ENCODE peak calls at places on chromosomes 2 and 18, in nine cellular contexts. U, V, M, H, Z, G, X, S and F are unnamed samples.

GRCh38 chr18:26777316-26778053 is 88.0 kb downstream of the AQP4 start:
- DNase-seq in S (no peak), M (no peak), G (no peak), H (no peak), Z (no peak), U (peak), V (peak), X (no peak), F (no peak)

GRCh38 chr18:51279367-51279984 is 82.0 kb upstream of the MEX3C start:
- DNase-seq in H (peak), U (no peak), G (no peak), S (no peak), M (no peak), X (no peak), V (no peak), Z (no peak), F (no peak)

GRCh38 chr2:85723707-85724360 is 29.7 kb downstream of the GNLY start:
- DNase-seq in S (no peak), X (no peak), H (no peak), V (peak), Z (no peak), M (no peak), U (no peak), G (no peak), F (no peak)

GRCh38 chr18:33711514-33711913 is 133.5 kb downstream of the ASXL3 start:
- DNase-seq in M (no peak), U (no peak), X (no peak), G (no peak), S (no peak), Z (no peak), V (no peak), H (no peak), F (peak)

GRCh38 chr2:222485367-222486211 is 61.2 kb downstream of the SGPP2 start:
- DNase-seq in M (no peak), G (peak), H (no peak), V (no peak), U (no peak), S (no peak), X (no peak), Z (no peak), F (no peak)

GRCh38 chr2:238280083-238280816 is 8.2 kb downstream of the PER2 start:
- DNase-seq in X (peak), S (peak), H (no peak), U (no peak), V (no peak), M (no peak), G (no peak), Z (no peak), F (no peak)

GRCh38 chr2:149657393-149657792 is 69.8 kb upstream of the MMADHC start:
- DNase-seq in X (no peak), Z (no peak), V (no peak), G (no peak), S (no peak), H (no peak), U (no peak), M (no peak), F (no peak)

GRCh38 chr2:106174056-106174455 is 20.0 kb downstream of the UXS1 start:
- DNase-seq in U (no peak), V (no peak), X (no peak), M (no peak), Z (no peak), G (no peak), S (no peak), H (no peak), F (no peak)

GRCh38 chr2:8582191-8582849 is 99.5 kb upstream of the ID2 start:
- DNase-seq in X (no peak), S (no peak), M (no peak), V (no peak), H (no peak), Z (no peak), U (no peak), G (no peak), F (no peak)

GRCh38 chr2:44804406-44805235 is 136.9 kb upstream of the SIX3 start:
- DNase-seq in X (no peak), S (no peak), U (no peak), M (no peak), V (no peak), G (no peak), Z (no peak), H (no peak), F (no peak)

GRCh38 chr2:160687629-160688028 is 194.0 kb upstream of the RBMS1 start:
- DNase-seq in M (no peak), U (no peak), X (no peak), H (no peak), V (no peak), S (no peak), Z (no peak), G (no peak), F (no peak)

GRCh38 chr2:60551241-60552095 is 2.0 kb downstream of the BCL11A start:
- DNase-seq in Z (no peak), V (peak), G (no peak), U (no peak), M (peak), H (no peak), X (peak), S (peak), F (no peak)

GRCh38 chr2:40439473-40439872 is 12.4 kb downstream of the SLC8A1 start:
- DNase-seq in V (no peak), G (no peak), Z (no peak), S (no peak), X (no peak), H (no peak), M (no peak), U (peak), F (no peak)

GRCh38 chr2:216563646-216564045 is 65.0 kb downstream of the RPL37A start:
- DNase-seq in V (peak), U (no peak), X (no peak), G (no peak), S (no peak), Z (no peak), H (no peak), M (no peak), F (no peak)

GRCh38 chr2:227862741-227863588 is 8.5 kb upstream of the DAW1 start:
- DNase-seq in Z (no peak), H (no peak), S (no peak), X (no peak), V (peak), U (peak), G (no peak), M (peak), F (no peak)

GRCh38 chr2:78351208-78351607 is 674.3 kb upstream of the REG3G start:
- DNase-seq in U (peak), X (no peak), G (no peak), M (no peak), S (no peak), V (no peak), Z (no peak), H (no peak), F (no peak)

GRCh38 chr2:13001408-13001807 is 284.7 kb downstream of the TRIB2 start:
- DNase-seq in V (no peak), X (no peak), Z (no peak), S (no peak), M (no peak), H (no peak), U (no peak), G (no peak), F (no peak)

GRCh38 chr18:48698707-48699106 is 159.9 kb downstream of the CTIF start:
- DNase-seq in Z (no peak), X (peak), H (no peak), M (peak), S (no peak), U (no peak), G (no peak), V (no peak), F (no peak)

GRCh38 chr2:3334392-3334791 is 43.2 kb downstream of the EIPR1 start:
- DNase-seq in X (no peak), U (no peak), Z (no peak), H (no peak), S (no peak), M (no peak), V (no peak), G (no peak), F (no peak)

GRCh38 chr18:26547302-26548143 is 830 bp downstream of the KCTD1 start:
- DNase-seq in M (peak), Z (no peak), G (peak), H (peak), U (peak), S (peak), X (peak), V (peak), F (peak)

GRCh38 chr18:59008302-59008974 is 131.2 kb upstream of the SEC11C start:
- DNase-seq in H (no peak), V (peak), X (no peak), G (no peak), M (no peak), S (no peak), Z (no peak), U (peak), F (no peak)

GRCh38 chr2:194700726-194701125 is 956.3 kb upstream of the SLC39A10 start:
- DNase-seq in V (no peak), H (no peak), M (no peak), U (no peak), Z (no peak), S (no peak), X (no peak), G (no peak), F (no peak)

GRCh38 chr2:60516383-60516811 is 37.1 kb downstream of the BCL11A start:
- DNase-seq in V (peak), S (no peak), H (no peak), U (peak), G (no peak), X (no peak), M (no peak), Z (peak), F (no peak)

GRCh38 chr2:36554531-36554930 is 43.4 kb downstream of the FEZ2 start:
- DNase-seq in U (no peak), V (no peak), M (no peak), G (no peak), S (no peak), Z (no peak), H (no peak), X (no peak), F (no peak)

GRCh38 chr2:1854747-1855146 is 110.4 kb upstream of the PXDN start:
- DNase-seq in G (no peak), X (no peak), S (no peak), V (peak), H (no peak), U (no peak), M (no peak), Z (no peak), F (peak)

GRCh38 chr2:10980886-10981425 is 69.2 kb downstream of the KCNF1 start:
- DNase-seq in S (no peak), G (no peak), Z (no peak), M (no peak), U (no peak), H (no peak), V (no peak), X (no peak), F (no peak)

GRCh38 chr18:2087877-2088673 is 483.2 kb downstream of the METTL4 start:
- DNase-seq in Z (no peak), H (no peak), U (peak), S (no peak), X (no peak), G (peak), V (peak), M (peak), F (no peak)

DNA sequence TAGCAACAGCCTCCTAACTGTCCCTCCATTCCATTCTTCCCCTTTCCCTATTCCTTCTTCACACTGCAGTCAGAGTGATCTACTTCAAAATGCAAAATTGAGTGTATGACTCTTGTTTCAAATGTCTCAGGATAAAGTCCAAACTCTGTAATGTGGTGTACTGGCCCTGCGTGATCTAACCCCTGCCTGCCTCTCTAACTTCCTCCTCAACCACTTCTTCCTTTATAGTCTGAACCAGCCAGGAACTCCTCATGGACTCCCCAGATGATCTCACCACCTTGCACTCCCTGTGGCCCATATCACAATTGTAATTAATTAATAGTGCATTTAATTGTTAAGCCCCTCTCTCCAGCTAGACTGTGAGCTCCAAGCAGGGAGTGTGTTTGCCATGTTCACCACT is 3.1 kb upstream of the B3GNT2 start:
- DNase-seq in X (no peak), G (no peak), V (no peak), U (no peak), S (peak), Z (no peak), H (no peak), M (no peak), F (no peak)
- H3K4me3 ChIP-seq in X (no peak), G (no peak), V (no peak), U (no peak), S (no peak), Z (no peak), H (no peak), M (no peak), F (no peak)

GRCh38 chr2:235191933-235192332 is 240.1 kb downstream of the SH3BP4 start:
- DNase-seq in X (no peak), M (no peak), S (no peak), U (no peak), Z (no peak), H (no peak), G (peak), V (peak), F (no peak)
- H3K4me3 ChIP-seq in X (no peak), M (no peak), S (no peak), U (no peak), Z (no peak), H (no peak), G (peak), V (no peak), F (peak)

GRCh38 chr2:207216454-207216853 is 50.7 kb upstream of the KLF7 start:
- DNase-seq in X (no peak), Z (no peak), G (no peak), M (no peak), U (no peak), H (no peak), S (no peak), V (no peak), F (no peak)

GRCh38 chr2:207219036-207219435 is 53.3 kb upstream of the KLF7 start:
- DNase-seq in Z (no peak), X (no peak), S (no peak), M (no peak), H (no peak), V (no peak), U (no peak), G (no peak), F (no peak)

GRCh38 chr2:207215300-207215699 is 49.6 kb upstream of the KLF7 start:
- DNase-seq in S (no peak), Z (no peak), X (no peak), U (no peak), G (no peak), H (no peak), V (no peak), M (no peak), F (no peak)

GRCh38 chr2:207217442-207217841 is 51.7 kb upstream of the KLF7 start:
- DNase-seq in M (no peak), G (no peak), H (no peak), Z (no peak), V (no peak), S (no peak), X (no peak), U (no peak), F (no peak)

DNA sequence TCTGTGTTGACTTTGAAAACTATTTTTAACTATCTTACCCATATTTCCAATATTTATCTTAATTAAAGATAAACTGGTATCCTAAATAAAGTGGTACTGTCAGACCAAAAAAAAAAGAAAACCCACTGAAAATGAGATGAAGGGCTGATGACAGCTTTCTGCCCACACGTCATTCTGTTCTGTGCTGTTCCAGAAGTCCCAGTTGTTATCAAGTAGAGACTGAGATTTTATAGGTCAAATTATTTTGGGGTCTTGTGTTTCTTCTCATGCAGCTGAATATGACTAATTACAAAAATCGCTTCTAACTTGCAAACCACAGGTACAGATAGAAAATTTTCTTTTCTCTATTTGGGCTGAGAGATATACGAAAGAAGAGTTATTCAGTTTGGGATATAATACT is 48.7 kb upstream of the KLF7 start:
- DNase-seq in G (no peak), V (no peak), S (no peak), Z (no peak), U (no peak), M (no peak), H (no peak), X (no peak), F (no peak)
- H3K4me3 ChIP-seq in G (no peak), V (no peak), S (no peak), Z (no peak), U (no peak), M (no peak), H (no peak), X (no peak), F (no peak)

DNA sequence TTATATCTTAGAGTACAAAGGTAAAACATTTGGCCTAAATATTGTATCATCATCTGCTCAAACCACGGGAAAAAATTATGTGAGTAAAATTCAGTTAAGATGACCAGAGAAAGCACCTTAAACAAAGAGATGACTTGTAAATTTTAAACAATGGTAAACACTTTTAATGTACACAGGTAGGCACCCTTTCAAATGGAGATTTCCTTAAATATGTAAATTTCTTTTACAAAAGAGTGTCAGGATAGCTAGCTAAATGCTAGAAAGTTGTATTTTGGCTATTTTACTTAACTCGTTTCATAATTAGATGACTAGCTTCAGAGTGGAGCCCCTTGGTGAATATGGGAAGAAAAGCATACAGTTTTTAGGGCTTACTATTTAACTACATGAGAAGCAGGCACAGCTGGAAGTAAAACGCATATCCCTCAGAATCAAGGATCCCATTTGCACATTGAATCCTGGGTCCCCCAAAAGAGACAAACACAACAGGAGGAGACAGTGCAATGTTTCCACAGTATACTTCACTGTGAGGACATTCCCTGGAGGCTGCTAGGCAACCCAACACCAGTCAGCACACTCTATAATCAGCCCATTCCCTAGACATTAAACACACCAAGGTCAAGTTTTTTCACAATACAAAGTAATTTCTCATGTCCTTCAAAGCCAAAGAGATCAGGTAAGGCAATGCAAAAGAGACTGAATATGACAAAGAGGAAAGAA is 1154.4 kb downstream of the DPP10 start:
- DNase-seq in H (no peak), Z (no peak), X (no peak), M (no peak), V (no peak), U (no peak), G (no peak), S (no peak), F (no peak)
- H3K4me3 ChIP-seq in H (no peak), Z (no peak), X (no peak), M (no peak), V (no peak), U (no peak), G (no peak), S (no peak), F (no peak)

GRCh38 chr2:191636586-191636985 is 41.4 kb upstream of the NABP1 start:
- DNase-seq in U (no peak), G (no peak), S (no peak), M (no peak), V (no peak), X (no peak), Z (no peak), H (no peak), F (no peak)
- H3K4me3 ChIP-seq in U (no peak), G (no peak), S (no peak), M (no peak), V (no peak), X (no peak), Z (no peak), H (no peak), F (no peak)

GRCh38 chr2:95158891-95159619 is 593 bp downstream of the ZNF514 start:
- DNase-seq in M (peak), U (no peak), S (peak), Z (no peak), X (peak), V (peak), H (no peak), G (peak), F (peak)
- H3K4me3 ChIP-seq in M (peak), U (peak), S (peak), Z (peak), X (peak), V (peak), H (peak), G (peak), F (peak)